ENCODE peak calls at places on chromosomes 6 and 20, in five cellular contexts. P is HCEC 1CT, E is kidney tubule cell, R is RCC 7860, Z is NCI-H1417. J is an unnamed sample.

GRCh38 chr6:69216127-69216526 is 580.7 kb downstream of the LMBRD1 start:
- DNase-seq in R (no peak), P (no peak), E (no peak), Z (no peak), J (no peak)

GRCh38 chr6:48377115-48377514 is 266.1 kb upstream of the PTCHD4 start:
- DNase-seq in Z (no peak), R (no peak), E (no peak), P (no peak), J (no peak)

GRCh38 chr6:165486183-165487137 is 176.6 kb downstream of the PDE10A start:
- DNase-seq in Z (no peak), P (no peak), R (no peak), E (peak; percentile 32), J (no peak)

GRCh38 chr20:48052492-48052870 is 267.2 kb upstream of the SULF2 start:
- DNase-seq in E (no peak), P (no peak), Z (no peak), R (no peak), J (no peak)

GRCh38 chr6:41757268-41757667 is 10.1 kb upstream of the PGC start:
- DNase-seq in R (no peak), Z (no peak), P (no peak), E (no peak), J (no peak)

GRCh38 chr6:21402368-21402767 is 191.2 kb upstream of the SOX4 start:
- DNase-seq in R (no peak), Z (no peak), E (no peak), P (peak; percentile 70), J (no peak)

GRCh38 chr6:158666637-158667359 is 16.9 kb downstream of the SYTL3 start:
- DNase-seq in Z (no peak), E (no peak), P (peak; percentile 79), R (no peak), J (no peak)

GRCh38 chr6:154448448-154449096 is 61.9 kb downstream of the CNKSR3 start:
- DNase-seq in Z (peak; percentile 40), E (peak; percentile 52), R (no peak), P (peak; percentile 75), J (no peak)

GRCh38 chr6:69835414-69836179 is 30.8 kb upstream of the COL19A1 start:
- DNase-seq in E (peak; percentile 65), R (peak; percentile 42), Z (peak; percentile 7), P (peak; percentile 60), J (peak; percentile 51)

GRCh38 chr6:106216527-106216926 is 109.0 kb downstream of the ATG5 start:
- DNase-seq in E (no peak), R (no peak), Z (no peak), P (no peak), J (no peak)

GRCh38 chr6:136539967-136540366 is 10.3 kb downstream of the MAP7 start:
- DNase-seq in P (no peak), Z (no peak), E (peak; percentile 49), R (peak; percentile 12), J (no peak)

GRCh38 chr6:89314692-89315091 is 407 bp downstream of the GABRR2 start:
- DNase-seq in E (no peak), Z (no peak), R (no peak), P (no peak), J (no peak)

GRCh38 chr6:141667580-141668309 is 465.0 kb upstream of the GJE1 start:
- DNase-seq in Z (no peak), P (no peak), E (no peak), R (no peak), J (no peak)

GRCh38 chr6:34022250-34022872 is 123.5 kb downstream of the GRM4 start:
- DNase-seq in P (no peak), R (no peak), E (no peak), Z (no peak), J (no peak)

GRCh38 chr6:142416179-142416578 is 114.4 kb downstream of the ADGRG6 start:
- DNase-seq in E (peak; percentile 88), R (peak; percentile 88), P (peak; percentile 95), Z (no peak), J (no peak)

GRCh38 chr6:140398076-140398475 is 1023.6 kb upstream of the CITED2 start:
- DNase-seq in Z (no peak), R (no peak), E (no peak), P (no peak), J (no peak)

GRCh38 chr6:41505084-41506049 is 40.8 kb upstream of the FOXP4 start:
- DNase-seq in Z (no peak), P (peak; percentile 47), R (no peak), E (peak; percentile 52), J (peak; percentile 84)

GRCh38 chr6:15872252-15873103 is 209.7 kb upstream of the DTNBP1 start:
- DNase-seq in R (no peak), P (no peak), E (peak; percentile 50), Z (no peak), J (no peak)

GRCh38 chr6:109165392-109165964 is 70.2 kb downstream of the CEP57L1 start:
- DNase-seq in Z (peak; percentile 17), P (peak; percentile 54), R (no peak), E (peak; percentile 59), J (no peak)

GRCh38 chr6:127458817-127459216 is 372 bp downstream of the KIAA0408 start:
- DNase-seq in Z (no peak), E (no peak), P (peak; percentile 54), R (no peak), J (peak; percentile 69)

GRCh38 chr20:46438156-46438750 is 31.8 kb upstream of the ELMO2 start:
- DNase-seq in Z (peak; percentile 31), P (peak; percentile 62), E (peak; percentile 30), R (peak; percentile 25), J (peak; percentile 51)

GRCh38 chr6:3231213-3232016 is 4.0 kb upstream of the TUBB2B start:
- DNase-seq in P (peak; percentile 65), R (peak; percentile 66), E (peak; percentile 85), Z (peak; percentile 91), J (peak; percentile 86)

GRCh38 chr6:119170427-119171407 is 92.3 kb upstream of the FAM184A start:
- DNase-seq in R (no peak), P (no peak), E (no peak), Z (no peak), J (no peak)

GRCh38 chr20:24962510-24962909 is 13.4 kb downstream of the CST7 start:
- DNase-seq in Z (no peak), P (no peak), E (no peak), R (no peak), J (no peak)

GRCh38 chr6:5149891-5150290 is 64.8 kb downstream of the PPP1R3G start:
- DNase-seq in E (no peak), R (no peak), Z (no peak), P (no peak), J (no peak)

GRCh38 chr20:2276015-2276414 is 19.8 kb upstream of the TGM3 start:
- DNase-seq in R (no peak), Z (no peak), E (no peak), P (no peak), J (no peak)

J was measured in testis.